ENCODE peak calls at places on chromosomes 12 and 14, in six cellular contexts. U, S, W, V, D and M are unnamed samples.

GRCh38 chr12:121637231-121637914 is 11.0 kb downstream of the ORAI1 start:
- DNase-seq in D (no peak), V (no peak), W (no peak), U (no peak), S (no peak), M (no peak)

GRCh38 chr14:100807979-100808734 is 17.8 kb upstream of the MEG3 start:
- DNase-seq in W (no peak), U (no peak), D (no peak), S (no peak), V (no peak), M (no peak)

GRCh38 chr14:56807586-56808168 is 2.6 kb downstream of the OTX2 start:
- DNase-seq in S (peak; percentile 26), W (no peak), D (peak; percentile 56), V (no peak), U (no peak), M (no peak)

GRCh38 chr14:105881021-105881930 is 354.9 kb downstream of the TMEM121 start:
- DNase-seq in D (no peak), W (no peak), S (peak; percentile 1), V (no peak), U (no peak), M (no peak)

GRCh38 chr14:22966783-22967269 is 9.9 kb upstream of the HAUS4 start:
- DNase-seq in U (no peak), W (no peak), D (no peak), V (no peak), S (no peak), M (no peak)

GRCh38 chr12:86801439-86801838 is 545.2 kb upstream of the MGAT4C start:
- DNase-seq in S (no peak), W (no peak), U (no peak), D (no peak), V (no peak), M (no peak)

GRCh38 chr12:28026701-28027100 is 54.2 kb upstream of the PTHLH start:
- DNase-seq in U (no peak), W (peak; percentile 17), V (no peak), D (no peak), S (no peak), M (no peak)

GRCh38 chr14:63650336-63650952 is 8.8 kb upstream of the WDR89 start:
- DNase-seq in U (no peak), D (no peak), V (no peak), S (no peak), W (no peak), M (no peak)

GRCh38 chr14:24179961-24180726 is 8.3 kb downstream of the REC8 start:
- DNase-seq in W (no peak), U (no peak), S (no peak), V (no peak), D (no peak), M (peak; percentile 50)

GRCh38 chr14:75985618-75986438 is at the start of gene IFT43:
- DNase-seq in S (peak; percentile 85), D (peak; percentile 95), V (no peak), W (peak; percentile 82), U (peak; percentile 85), M (peak; percentile 83)

GRCh38 chr12:47082283-47082962 is 2.7 kb upstream of the AMIGO2 start:
- DNase-seq in W (no peak), U (no peak), V (no peak), D (no peak), S (no peak), M (no peak)

GRCh38 chr14:23021479-23021878 is 11.5 kb upstream of the C14orf93 start:
- DNase-seq in W (peak; percentile 31), D (no peak), V (no peak), U (no peak), S (no peak), M (no peak)

GRCh38 chr12:21773263-21773741 is 1.2 kb downstream of the KCNJ8 start:
- DNase-seq in U (no peak), V (no peak), S (peak; percentile 77), D (peak; percentile 76), W (peak; percentile 75), M (no peak)

GRCh38 chr12:3185260-3185870 is 108.2 kb downstream of the TSPAN9 start:
- DNase-seq in U (no peak), W (no peak), V (no peak), S (no peak), D (no peak), M (no peak)

GRCh38 chr12:27382126-27382795 is 49.6 kb downstream of the BMAL2 start:
- DNase-seq in V (no peak), D (no peak), W (no peak), S (no peak), U (no peak), M (no peak)

GRCh38 chr14:83147006-83147405 is 1613.4 kb upstream of the SEL1L start:
- DNase-seq in V (no peak), D (no peak), S (no peak), U (no peak), W (no peak), M (no peak)

GRCh38 chr12:6461401-6462233 is 8.9 kb downstream of the VAMP1 start:
- DNase-seq in S (peak; percentile 3), D (no peak), U (no peak), W (no peak), V (no peak), M (no peak)

GRCh38 chr12:130952545-130952954 is 1.2 kb upstream of the ADGRD1 start:
- DNase-seq in S (no peak), V (no peak), W (peak; percentile 78), D (no peak), U (no peak), M (no peak)

GRCh38 chr14:60204843-60205774 is 39.9 kb upstream of the DHRS7 start:
- DNase-seq in W (no peak), D (no peak), U (no peak), S (no peak), V (no peak), M (no peak)

GRCh38 chr12:63966603-63966975 is 122.1 kb downstream of the SRGAP1 start:
- DNase-seq in D (no peak), V (no peak), S (no peak), W (no peak), U (no peak), M (no peak)

GRCh38 chr14:58626441-58626840 is 11.3 kb upstream of the DACT1 start:
- DNase-seq in V (no peak), S (no peak), U (no peak), D (no peak), W (no peak), M (no peak)

GRCh38 chr12:108686753-108687152 is 44.6 kb downstream of the CORO1C start:
- DNase-seq in U (no peak), V (no peak), S (no peak), W (no peak), D (no peak), M (no peak)

GRCh38 chr14:73660511-73660910 is 15.7 kb downstream of the DNAL1 start:
- DNase-seq in W (no peak), V (no peak), S (no peak), U (no peak), D (no peak), M (no peak)

GRCh38 chr12:7915911-7916403 is 20.0 kb downstream of the SLC2A3 start:
- DNase-seq in W (no peak), U (no peak), V (no peak), S (peak; percentile 25), D (peak; percentile 55), M (no peak)
- TF ChIP-seq JUN in W (no peak), U (no peak), V (no peak), S (no peak), D (no peak), M (no peak)

GRCh38 chr14:99716091-99716849 is 32.2 kb downstream of the CYP46A1 start:
- DNase-seq in D (no peak), S (no peak), U (no peak), W (no peak), V (no peak), M (no peak)

GRCh38 chr14:99717682-99718013 is 33.5 kb downstream of the CYP46A1 start:
- DNase-seq in W (no peak), S (no peak), U (no peak), V (no peak), D (no peak), M (no peak)

GRCh38 chr14:99715266-99716000 is 31.3 kb downstream of the CYP46A1 start:
- DNase-seq in W (no peak), S (no peak), U (no peak), D (peak; percentile 42), V (no peak), M (no peak)

GRCh38 chr14:99718031-99718810 is 34.1 kb downstream of the CYP46A1 start:
- DNase-seq in W (no peak), S (no peak), U (no peak), V (no peak), D (no peak), M (no peak)

GRCh38 chr14:99716850-99717681 is 33.0 kb downstream of the CYP46A1 start:
- DNase-seq in U (no peak), D (no peak), W (no peak), V (no peak), S (no peak), M (no peak)
- TF ChIP-seq JUN in U (no peak), D (no peak), W (no peak), V (no peak), S (no peak), M (no peak)

DNA sequence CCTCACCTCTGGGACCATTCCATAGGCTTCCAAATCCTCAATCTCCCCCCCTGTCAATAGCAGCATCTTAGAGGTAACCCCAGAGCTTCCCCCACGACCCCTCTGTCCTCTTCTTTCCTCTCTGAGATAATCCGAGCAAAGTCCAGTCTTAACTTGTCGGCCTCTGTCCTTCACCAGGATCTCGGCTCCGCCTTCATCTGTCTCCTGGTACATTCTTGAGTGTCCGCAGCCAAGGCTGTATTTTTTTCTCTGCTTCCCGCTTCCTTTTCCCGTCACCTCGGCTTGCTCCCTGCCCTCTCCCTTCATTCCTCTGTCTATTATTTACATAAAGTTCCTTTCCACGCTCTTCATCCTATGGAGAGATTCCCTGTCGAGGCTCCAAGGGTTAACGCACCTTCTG is 153.9 kb upstream of the GSC start:
- DNase-seq in D (no peak), S (no peak), V (no peak), W (no peak), U (no peak), M (no peak)
- TF ChIP-seq JUN in D (no peak), S (no peak), V (no peak), W (no peak), U (no peak), M (no peak)

GRCh38 chr12:125210104-125210755 is 145.0 kb downstream of the AACS start:
- DNase-seq in W (no peak), D (no peak), S (no peak), V (no peak), U (no peak), M (no peak)

GRCh38 chr12:125202421-125202820 is 137.2 kb downstream of the AACS start:
- DNase-seq in D (no peak), V (no peak), U (no peak), S (no peak), W (no peak), M (no peak)

GRCh38 chr12:125208942-125209341 is 143.7 kb downstream of the AACS start:
- DNase-seq in S (no peak), V (no peak), W (no peak), U (no peak), D (no peak), M (no peak)

GRCh38 chr12:125203145-125203765 is 138.0 kb downstream of the AACS start:
- DNase-seq in D (no peak), S (no peak), W (peak; percentile 44), V (peak; percentile 9), U (peak; percentile 65), M (peak; percentile 8)

DNA sequence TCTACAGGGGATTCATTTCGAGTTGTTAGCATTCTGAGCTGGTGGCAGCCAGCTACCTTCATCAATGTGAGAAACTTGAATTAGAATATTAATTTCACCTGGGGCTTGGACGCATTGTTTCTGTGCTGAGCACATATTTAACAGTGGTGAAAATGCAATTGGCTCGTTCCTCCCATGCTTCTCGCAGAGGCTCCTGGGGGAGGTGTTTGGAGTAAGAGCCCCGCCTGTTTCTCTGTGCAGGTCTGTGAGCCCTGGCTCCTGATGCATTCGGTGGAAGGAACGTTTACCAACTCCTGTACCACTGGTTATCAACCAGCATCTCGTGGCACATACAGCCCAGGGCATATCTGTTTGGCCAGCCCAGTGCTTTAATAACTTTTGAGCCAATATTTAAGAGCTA is 141.5 kb downstream of the AACS start:
- DNase-seq in W (no peak), U (no peak), V (no peak), D (no peak), S (no peak), M (no peak)
- TF ChIP-seq JUN in W (no peak), U (no peak), V (no peak), D (no peak), S (no peak), M (no peak)